ENCODE peak calls at places on chromosomes 4 and X, in four cellular contexts. Q is H1, Y is K562, K is HepG2. B is an unnamed sample. For H3K4me1, the result is how much of the 10 kb centered on the place peaks cover.

GRCh38 chrX:97936296-97936695 is 1052.6 kb downstream of the RPA4 start:
- DNase-seq in Q (no peak), Y (no peak), K (no peak), B (no peak)

GRCh38 chr4:165343353-165344191 is 16.1 kb downstream of the MSMO1 start:
- DNase-seq in Q (no peak), Y (no peak), K (peak), B (peak)

GRCh38 chr4:16196482-16197393 is 29.5 kb downstream of the TAPT1 start:
- DNase-seq in Q (no peak), Y (no peak), K (peak), B (peak)

GRCh38 chr4:158051401-158052235 is 121.2 kb downstream of the GASK1B start:
- DNase-seq in Q (no peak), Y (no peak), K (no peak), B (peak)

GRCh38 chr4:184039963-184040383 is 134.9 kb downstream of the STOX2 start:
- DNase-seq in Q (no peak), Y (no peak), K (no peak), B (no peak)

GRCh38 chrX:125295337-125295736 is 24.3 kb upstream of the TEX13C start:
- DNase-seq in Q (no peak), Y (no peak), K (no peak), B (no peak)

GRCh38 chr4:49000806-49001205 is 14.7 kb downstream of the CWH43 start:
- DNase-seq in Q (no peak), Y (no peak), K (no peak), B (no peak)

GRCh38 chr4:77989986-77990385 is 67.1 kb upstream of the FRAS1 start:
- DNase-seq in Q (no peak), Y (no peak), K (no peak), B (no peak)

GRCh38 chr4:153788064-153788418 is 842 bp downstream of the SFRP2 start:
- DNase-seq in Q (no peak), Y (no peak), K (no peak), B (no peak)

GRCh38 chrX:46582964-46583363 is 9.4 kb downstream of the CHST7 start:
- DNase-seq in Q (no peak), Y (no peak), K (no peak), B (no peak)

GRCh38 chr4:8156617-8157016 is 2.0 kb downstream of the ABLIM2 start:
- DNase-seq in Q (no peak), Y (no peak), K (peak), B (no peak)

GRCh38 chr4:109803924-109804571 is 2.2 kb upstream of the CFI start:
- DNase-seq in Q (no peak), Y (no peak), K (peak), B (peak)

GRCh38 chr4:8914461-8915171 is 43.0 kb upstream of the HMX1 start:
- DNase-seq in Q (no peak), Y (no peak), K (no peak), B (no peak)

GRCh38 chrX:77564824-77565223 is 117.6 kb downstream of the FGF16 start:
- DNase-seq in Q (no peak), Y (no peak), K (no peak), B (no peak)

GRCh38 chr4:158496030-158496741 is 25.5 kb upstream of the RXFP1 start:
- DNase-seq in Q (peak), Y (peak), K (peak), B (peak)

GRCh38 chr4:74541611-74542177 is 96.8 kb downstream of the AREG start:
- DNase-seq in Q (no peak), Y (no peak), K (no peak), B (no peak)

GRCh38 chr4:85737254-85737653 is 262.3 kb downstream of the ARHGAP24 start:
- DNase-seq in Q (no peak), Y (no peak), K (no peak), B (no peak)
- H3K4me1 ChIP-seq in Q (under half), Y (under half), K (under half), B (under half)

GRCh38 chr4:113740857-113741379 is 20.6 kb downstream of the CAMK2D start:
- DNase-seq in Q (no peak), Y (no peak), K (no peak), B (no peak)
- TF ChIP-seq RNF2 in Q (no peak), Y (no peak), K (no peak), B (no peak)

GRCh38 chrX:52934704-52935468 is 23.4 kb downstream of the FAM156A start:
- DNase-seq in Q (peak), Y (peak), K (peak), B (peak)
- TF ChIP-seq EP300 in Q (peak), Y (no peak), K (peak), B (no peak)

GRCh38 chr4:5784021-5784420 is 73.0 kb downstream of the EVC start:
- DNase-seq in Q (no peak), Y (no peak), K (no peak), B (no peak)
- H3K4me1 ChIP-seq in Q (under half), Y (under half), K (under half), B (under half)

GRCh38 chr4:36494016-36494415 is 212.6 kb downstream of the DTHD1 start:
- DNase-seq in Q (no peak), Y (no peak), K (no peak), B (no peak)

GRCh38 chr4:36494766-36495165 is 213.3 kb downstream of the DTHD1 start:
- DNase-seq in Q (no peak), Y (no peak), K (no peak), B (no peak)

GRCh38 chr4:36492590-36492989 is 211.2 kb downstream of the DTHD1 start:
- DNase-seq in Q (no peak), Y (no peak), K (no peak), B (no peak)

GRCh38 chr4:36489798-36490197 is 208.4 kb downstream of the DTHD1 start:
- DNase-seq in Q (no peak), Y (no peak), K (no peak), B (no peak)

DNA sequence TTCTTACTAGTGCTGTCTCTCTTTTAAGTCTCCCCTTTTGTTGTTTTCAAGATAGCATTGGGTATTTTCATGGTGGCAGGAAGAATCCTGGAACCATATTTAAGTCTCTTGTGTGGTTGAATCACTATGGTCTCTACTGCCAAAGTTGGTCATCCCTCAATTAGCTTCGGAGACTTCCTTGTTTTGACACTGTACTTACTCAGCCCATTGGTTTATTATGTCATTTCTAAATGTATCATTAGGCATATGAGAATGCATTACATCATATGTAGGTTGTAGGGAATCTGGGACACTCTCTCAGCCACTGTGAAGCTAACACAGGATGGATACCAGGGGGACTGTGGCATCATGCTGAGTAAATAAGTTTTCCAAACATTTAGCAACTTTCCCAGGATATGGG is 211.8 kb downstream of the DTHD1 start:
- DNase-seq in Q (no peak), Y (no peak), K (no peak), B (no peak)
- TF ChIP-seq RNF2 in Q (no peak), Y (no peak), K (no peak), B (no peak)